ENCODE peak calls at places on chromosomes 13 and 19, in four cellular contexts. N is HepG2, S is K562, D is WTC11. O is an unnamed sample.

GRCh38 chr19:51471527-51471926 is 6.8 kb upstream of the CEACAM18 start:
- DNase-seq in N (no peak), S (no peak), D (no peak), O (no peak)

GRCh38 chr13:77339408-77339807 is 12.5 kb upstream of the MYCBP2 start:
- DNase-seq in N (no peak), S (no peak), D (no peak), O (no peak)

GRCh38 chr13:102055116-102055515 is 346.7 kb downstream of the FGF14 start:
- DNase-seq in N (no peak), S (no peak), D (no peak), O (no peak)

GRCh38 chr19:48400018-48400742 is 6.7 kb downstream of the GRIN2D start:
- DNase-seq in N (peak; percentile 50), S (peak; percentile 83), D (peak; percentile 90), O (peak; percentile 81)

GRCh38 chr13:23570099-23570926 is at the start of gene TNFRSF19:
- DNase-seq in N (peak; percentile 98), S (peak; percentile 17), D (no peak), O (peak; percentile 55)

GRCh38 chr13:22757530-22758120 is 423.2 kb upstream of the SGCG start:
- DNase-seq in N (no peak), S (no peak), D (no peak), O (no peak)

GRCh38 chr19:37817180-37817911 is 38.0 kb upstream of the ZNF573 start:
- DNase-seq in N (no peak), S (no peak), D (peak; percentile 95), O (no peak)

GRCh38 chr13:84192125-84192524 is 309.9 kb upstream of the SLITRK1 start:
- DNase-seq in N (no peak), S (no peak), D (no peak), O (no peak)

GRCh38 chr13:100508996-100509395 is 79.6 kb downstream of the GGACT start:
- DNase-seq in N (no peak), S (no peak), D (no peak), O (no peak)

GRCh38 chr13:30907167-30907761 is 1.2 kb downstream of the MEDAG start:
- DNase-seq in N (peak; percentile 6), S (no peak), D (no peak), O (no peak)

GRCh38 chr19:2333807-2334211 is 5.3 kb downstream of the SPPL2B start:
- DNase-seq in N (no peak), S (no peak), D (no peak), O (no peak)

GRCh38 chr13:45162194-45162593 is 38.7 kb downstream of the KCTD4 start:
- DNase-seq in N (no peak), S (no peak), D (no peak), O (no peak)

GRCh38 chr19:47646924-47647323 is 38.0 kb downstream of the BICRA start:
- DNase-seq in N (no peak), S (no peak), D (no peak), O (no peak)

GRCh38 chr13:45511310-45512147 is 46.8 kb downstream of the COG3 start:
- DNase-seq in N (peak; percentile 72), S (peak; percentile 44), D (no peak), O (peak; percentile 63)

GRCh38 chr13:112970552-112971287 is 1.7 kb downstream of the MCF2L start:
- DNase-seq in N (no peak), S (no peak), D (no peak), O (no peak)

GRCh38 chr19:52722062-52723005 is 12.5 kb downstream of the ZNF611 start:
- DNase-seq in N (no peak), S (no peak), D (no peak), O (no peak)

GRCh38 chr19:2016041-2016807 is 710 bp upstream of the BTBD2 start:
- DNase-seq in N (peak; percentile 63), S (peak; percentile 84), D (peak; percentile 57), O (peak; percentile 68)

GRCh38 chr13:79423801-79424642 is 18.0 kb upstream of the RBM26 start:
- DNase-seq in N (peak; percentile 29), S (peak; percentile 18), D (no peak), O (peak; percentile 60)

GRCh38 chr13:102504002-102504401 is 92.8 kb upstream of the TPP2 start:
- DNase-seq in N (no peak), S (no peak), D (no peak), O (no peak)

GRCh38 chr13:22128413-22129198 is 457.7 kb downstream of the FGF9 start:
- DNase-seq in N (no peak), S (no peak), D (no peak), O (no peak)

GRCh38 chr19:10295847-10296591 is 6.3 kb downstream of the ICAM5 start:
- DNase-seq in N (no peak), S (no peak), D (peak; percentile 61), O (no peak)

GRCh38 chr13:113930711-113931637 is 42.9 kb downstream of the C13orf46 start:
- DNase-seq in N (no peak), S (no peak), D (peak; percentile 2), O (no peak)

DNA sequence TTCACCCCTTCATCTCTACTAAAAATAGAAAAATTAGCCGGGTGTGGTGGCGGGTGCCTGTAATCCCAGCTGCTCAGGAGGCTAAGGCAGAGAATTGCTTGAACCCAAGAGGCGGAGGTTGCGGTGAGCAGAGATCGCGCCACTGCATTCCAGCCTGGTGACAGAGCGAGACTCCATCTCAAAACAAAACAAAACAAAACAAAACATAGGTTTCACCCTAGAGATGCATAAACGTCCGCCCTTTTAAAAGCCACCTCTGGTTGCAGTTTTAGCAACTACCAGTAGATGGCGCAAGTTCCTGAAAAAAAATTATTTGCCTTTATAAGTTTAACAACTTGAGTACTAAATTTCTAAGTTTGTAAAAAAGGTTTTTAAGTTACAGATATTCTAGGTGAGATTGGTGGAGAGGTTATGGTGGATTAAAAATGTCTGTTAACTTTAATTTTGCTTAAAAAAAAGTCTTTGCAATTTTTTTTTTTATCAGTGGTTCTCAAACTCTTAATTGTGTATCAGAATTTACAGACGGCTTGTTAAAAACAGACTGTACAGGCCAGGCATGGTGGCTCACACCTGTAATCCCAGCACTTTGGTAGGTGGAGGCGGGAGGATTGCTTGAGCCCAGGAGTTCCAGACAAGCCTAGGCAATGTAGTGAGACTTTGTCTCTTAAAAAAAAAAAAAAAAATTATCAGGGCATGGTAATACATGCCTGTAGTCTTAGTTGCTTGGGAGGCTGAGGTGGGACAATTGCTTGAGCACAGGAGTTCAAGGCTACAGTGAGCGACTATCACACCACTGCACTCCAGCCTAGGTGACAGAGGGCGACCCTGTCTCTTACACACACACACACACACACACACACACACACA is 42.1 kb downstream of the NAA16 start:
- DNase-seq in N (peak; percentile 35), S (peak; percentile 35), D (no peak), O (peak; percentile 34)
- TF ChIP-seq ELF4 in N (no peak), S (no peak), D (no peak), O (no peak)

DNA sequence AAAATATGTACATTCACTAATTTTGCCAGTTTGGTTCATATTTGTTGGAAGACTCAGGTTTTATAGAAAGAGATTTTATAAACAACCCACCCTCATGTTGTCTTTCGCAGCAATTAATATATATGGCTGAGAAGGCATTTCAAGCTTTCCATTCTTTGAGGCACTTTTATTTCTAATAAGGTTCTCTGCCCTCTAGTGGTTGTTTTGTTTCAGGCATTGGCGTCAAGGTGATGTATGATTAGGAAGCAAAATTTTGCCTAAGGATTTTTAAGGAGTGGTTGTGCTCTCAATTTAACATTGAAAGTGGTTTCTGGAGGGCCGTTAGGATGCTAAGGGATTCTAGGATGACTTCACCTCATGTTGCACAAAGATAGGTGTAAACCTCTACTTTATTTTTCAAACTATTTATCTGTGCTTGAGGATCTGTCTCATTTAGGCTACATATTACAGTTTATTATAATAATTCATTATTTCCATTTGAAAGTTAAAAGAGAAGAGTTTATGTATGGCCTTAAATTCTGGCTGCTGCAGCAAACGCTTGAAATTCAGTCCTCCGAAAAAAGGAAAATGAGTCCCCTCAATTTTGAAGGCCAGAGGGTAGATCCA is 35.9 kb downstream of the OXGR1 start:
- DNase-seq in N (peak; percentile 20), S (no peak), D (no peak), O (peak; percentile 15)
- TF ChIP-seq ELF4 in N (no peak), S (no peak), D (no peak), O (no peak)

DNA sequence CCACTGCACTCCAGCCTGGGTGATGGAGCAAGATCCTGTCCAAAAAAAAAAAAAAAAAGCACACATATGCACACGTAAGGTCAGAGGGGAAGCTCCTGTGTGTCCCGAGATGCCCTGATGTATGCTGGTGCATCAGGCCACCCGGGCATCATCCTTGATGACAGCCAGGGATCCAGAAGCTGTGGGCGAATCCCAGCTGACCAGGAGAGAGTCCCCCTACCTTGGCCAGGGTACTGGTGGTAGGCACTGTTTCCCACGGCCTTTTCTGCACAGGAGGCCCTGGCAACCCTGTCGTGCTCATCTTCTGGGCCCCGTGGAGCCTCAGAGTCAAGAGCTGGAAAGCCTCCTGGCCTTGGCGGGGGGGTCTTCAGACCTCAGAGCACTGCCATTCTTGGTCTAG is 14.0 kb downstream of the MYDGF start:
- DNase-seq in N (no peak), S (no peak), D (no peak), O (no peak)
- TF ChIP-seq ELF4 in N (no peak), S (no peak), D (no peak), O (no peak)

GRCh38 chr13:109241160-109241559 is 545.2 kb downstream of the IRS2 start:
- DNase-seq in N (no peak), S (no peak), D (no peak), O (no peak)

GRCh38 chr13:109246001-109246400 is 540.4 kb downstream of the IRS2 start:
- DNase-seq in N (no peak), S (no peak), D (no peak), O (no peak)

DNA sequence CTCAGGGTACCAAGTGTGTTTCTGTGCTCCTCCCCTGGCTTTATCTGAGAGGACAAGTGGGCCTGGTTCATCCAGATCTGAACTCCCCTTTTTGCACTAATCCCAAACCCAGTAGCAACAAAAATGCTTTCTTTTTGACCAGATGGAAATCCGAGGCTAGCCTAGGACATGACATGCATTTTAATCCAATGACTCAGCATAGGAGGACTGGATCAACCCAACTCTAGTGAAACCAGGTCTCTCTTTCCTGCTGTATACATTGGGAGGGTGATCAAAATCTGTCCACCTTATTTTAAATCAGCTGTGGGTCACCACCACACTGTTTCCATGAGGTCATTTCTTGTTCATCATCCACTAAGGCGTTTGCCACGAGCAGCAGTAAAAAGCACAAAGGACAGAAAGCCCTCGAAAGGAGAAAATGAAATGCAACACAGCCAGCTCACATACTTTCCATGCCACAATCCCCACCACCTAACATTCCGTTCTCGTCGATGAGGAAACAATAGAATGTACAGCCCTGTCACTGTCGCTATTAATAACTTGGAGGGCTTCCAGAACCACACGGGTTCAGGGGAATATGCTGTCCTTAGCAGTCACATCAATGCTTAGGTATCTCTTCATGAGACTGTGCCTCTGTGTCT is 543.0 kb downstream of the IRS2 start:
- DNase-seq in N (no peak), S (peak; percentile 4), D (no peak), O (no peak)
- TF ChIP-seq ELF4 in N (no peak), S (no peak), D (no peak), O (no peak)

GRCh38 chr19:41811036-41811435 is 14.6 kb downstream of the CEACAM3 start:
- DNase-seq in N (no peak), S (no peak), D (no peak), O (no peak)

GRCh38 chr19:41811981-41812380 is 15.6 kb downstream of the CEACAM3 start:
- DNase-seq in N (no peak), S (no peak), D (no peak), O (no peak)

GRCh38 chr19:41813911-41814310 is 17.5 kb downstream of the CEACAM3 start:
- DNase-seq in N (no peak), S (no peak), D (no peak), O (no peak)

GRCh38 chr19:41816761-41817160 is 20.4 kb downstream of the CEACAM3 start:
- DNase-seq in N (no peak), S (no peak), D (no peak), O (no peak)

DNA sequence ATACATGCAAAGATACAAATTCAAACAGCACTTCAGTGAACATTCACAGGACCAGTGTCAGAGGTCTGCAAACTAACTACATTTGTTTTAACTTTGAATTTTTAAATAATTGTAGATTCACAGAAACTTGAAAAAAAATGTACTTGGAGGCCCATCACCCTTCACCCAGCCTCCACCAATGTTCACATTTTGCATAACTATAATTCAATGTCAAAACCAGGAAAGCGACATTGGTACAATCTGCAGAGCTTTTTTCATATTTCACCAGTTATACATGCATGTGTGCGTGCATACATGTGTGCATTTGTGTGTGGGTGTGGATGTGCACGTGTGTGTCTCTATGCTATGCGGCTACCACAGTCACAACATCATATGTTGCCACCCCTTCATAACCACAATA is 18.9 kb downstream of the CEACAM3 start:
- DNase-seq in N (no peak), S (no peak), D (no peak), O (no peak)
- TF ChIP-seq ELF4 in N (no peak), S (no peak), D (no peak), O (no peak)

O was measured in HEK293T.